ENCODE peak calls at places on chromosomes 12 and 14, in four cellular contexts. O is kidney, B is neuronal stem cell, H is ascending aorta. L is an unnamed sample.

GRCh38 chr14:26856832-26857508 is 259.1 kb upstream of the NOVA1 start:
- DNase-seq in O (no peak), B (no peak), H (no peak), L (peak; percentile 47)

GRCh38 chr14:69917287-69917686 is 38.1 kb downstream of the SMOC1 start:
- DNase-seq in O (no peak), B (no peak), H (no peak), L (no peak)

GRCh38 chr12:3698218-3698974 is 54.5 kb downstream of the CRACR2A start:
- DNase-seq in O (no peak), B (no peak), H (no peak), L (no peak)

GRCh38 chr14:65187421-65188049 is 85.2 kb upstream of the MAX start:
- DNase-seq in O (no peak), B (no peak), H (no peak), L (no peak)

GRCh38 chr14:59771577-59771976 is 99.0 kb downstream of the RTN1 start:
- DNase-seq in O (no peak), B (no peak), H (no peak), L (no peak)

GRCh38 chr12:108815875-108816594 is 41.3 kb downstream of the SSH1 start:
- DNase-seq in O (no peak), B (no peak), H (no peak), L (no peak)

GRCh38 chr14:104477804-104478375 is 101.7 kb upstream of the C14orf180 start:
- DNase-seq in O (no peak), B (no peak), H (no peak), L (no peak)

GRCh38 chr12:69527506-69528272 is 57.5 kb downstream of the FRS2 start:
- DNase-seq in O (no peak), B (no peak), H (no peak), L (no peak)

GRCh38 chr14:51248041-51248987 is 8.3 kb downstream of the TMX1 start:
- DNase-seq in O (no peak), B (no peak), H (no peak), L (no peak)

GRCh38 chr14:65213316-65213715 is 111.0 kb upstream of the MAX start:
- DNase-seq in O (no peak), B (no peak), H (no peak), L (no peak)

GRCh38 chr14:65052832-65053231 is 49.5 kb downstream of the MAX start:
- DNase-seq in O (no peak), B (no peak), H (no peak), L (no peak)

GRCh38 chr12:10320643-10321042 is 13.0 kb downstream of the KLRD1 start:
- DNase-seq in O (no peak), B (no peak), H (no peak), L (no peak)

GRCh38 chr14:104926619-104927431 is 2.1 kb downstream of the PLD4 start:
- DNase-seq in O (peak; percentile 71), B (no peak), H (no peak), L (no peak)

GRCh38 chr12:43969882-43970281 is 134.0 kb downstream of the TMEM117 start:
- DNase-seq in O (no peak), B (no peak), H (no peak), L (no peak)

GRCh38 chr14:49962616-49963015 is 69.7 kb downstream of the ARF6 start:
- DNase-seq in O (peak; percentile 85), B (no peak), H (no peak), L (no peak)

GRCh38 chr12:93595336-93595735 is 22.9 kb downstream of the SOCS2 start:
- DNase-seq in O (no peak), B (no peak), H (no peak), L (no peak)
- H3K27ac ChIP-seq in O (peak overlapping the region; percentile 90), B (no peak overlapping the region), H (peak overlapping the region; percentile 39), L (no peak overlapping the region)

DNA sequence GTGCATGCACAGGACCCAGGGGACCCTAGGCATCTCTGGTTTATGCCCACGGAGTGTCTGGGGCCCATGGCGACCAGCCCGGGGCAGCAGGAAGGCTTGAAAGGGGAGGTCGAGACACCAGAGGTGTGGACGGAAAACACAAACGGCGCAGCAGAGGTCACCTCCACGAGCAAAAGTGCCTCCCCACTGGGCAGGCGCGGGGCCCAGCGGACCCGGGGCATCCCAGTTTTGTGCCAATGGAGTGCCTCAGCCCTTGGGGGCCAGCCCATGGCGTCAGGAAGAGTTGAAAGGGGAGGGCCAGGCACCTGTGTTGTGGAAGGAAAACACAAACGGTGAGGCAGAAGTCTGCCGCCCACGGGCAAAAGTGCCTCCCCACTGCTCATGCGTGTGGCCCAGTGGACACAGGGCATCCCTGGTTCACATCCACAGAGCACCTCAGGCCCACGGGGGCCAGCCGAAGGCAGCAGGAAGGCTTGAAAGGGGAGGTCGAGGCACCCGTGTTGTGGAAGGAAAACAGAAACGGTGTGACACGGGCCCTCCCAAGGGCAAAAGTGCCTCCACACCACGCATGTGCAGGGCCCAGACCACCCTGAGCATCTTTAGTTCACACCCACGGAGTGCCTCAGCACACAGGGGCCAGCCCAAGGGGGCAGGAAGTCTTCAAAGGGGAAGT is 378.8 kb downstream of the ALG10 start:
- DNase-seq in O (peak; percentile 53), B (no peak), H (peak; percentile 6), L (peak; percentile 27)
- H3K9me3 ChIP-seq in O (no peaks in the 10 kb centered on the region), B (no peaks in the 10 kb centered on the region), H (peaks cover 18% of the 10 kb centered on the region), L (no peaks in the 10 kb centered on the region)

GRCh38 chr14:73800970-73801515 is 50.6 kb upstream of the PTGR2 start:
- DNase-seq in O (no peak), B (no peak), H (no peak), L (no peak)

GRCh38 chr14:73796881-73797539 is 54.6 kb upstream of the PTGR2 start:
- DNase-seq in O (no peak), B (no peak), H (no peak), L (no peak)

GRCh38 chr14:73795974-73796373 is 55.7 kb upstream of the PTGR2 start:
- DNase-seq in O (no peak), B (no peak), H (no peak), L (no peak)

GRCh38 chr14:73795466-73795865 is 56.2 kb upstream of the PTGR2 start:
- DNase-seq in O (no peak), B (no peak), H (no peak), L (no peak)

GRCh38 chr14:73797540-73797925 is 54.1 kb upstream of the PTGR2 start:
- DNase-seq in O (no peak), B (no peak), H (no peak), L (no peak)
- H3K27ac ChIP-seq in O (no peak overlapping the region), B (no peak overlapping the region), H (no peak overlapping the region), L (no peak overlapping the region)

GRCh38 chr12:132199101-132199500 is 54.8 kb downstream of the NOC4L start:
- DNase-seq in O (no peak), B (no peak), H (no peak), L (no peak)
- H3K9me3 ChIP-seq in O (peaks cover 1% of the 10 kb centered on the region), B (peaks cover 2% of the 10 kb centered on the region), H (peaks cover 2% of the 10 kb centered on the region), L (no peaks in the 10 kb centered on the region)

GRCh38 chr12:116319851-116320621 is 42.5 kb upstream of the MED13L start:
- DNase-seq in O (no peak), B (no peak), H (peak; percentile 53), L (peak; percentile 76)
- H3K27ac ChIP-seq in O (peak overlapping the region; percentile 65), B (no peak overlapping the region), H (peak overlapping the region; percentile 87), L (no peak overlapping the region)

GRCh38 chr14:35032562-35032961 is 13.5 kb upstream of the FAM177A1 start:
- DNase-seq in O (no peak), B (no peak), H (no peak), L (no peak)
- H3K9me3 ChIP-seq in O (no peaks in the 10 kb centered on the region), B (peaks cover 8% of the 10 kb centered on the region), H (no peaks in the 10 kb centered on the region), L (peaks cover 2% of the 10 kb centered on the region)

GRCh38 chr14:23566782-23567185 is 807 bp downstream of the AP1G2 start:
- DNase-seq in O (no peak), B (no peak), H (no peak), L (no peak)

GRCh38 chr14:23567186-23568020 is at the start of gene AP1G2:
- DNase-seq in O (peak; percentile 95), B (peak; percentile 65), H (peak; percentile 42), L (peak; percentile 95)

GRCh38 chr14:23569443-23570151 is 2.0 kb upstream of the AP1G2 start:
- DNase-seq in O (peak; percentile 58), B (no peak), H (no peak), L (no peak)

GRCh38 chr14:23568600-23569310 is 1.2 kb upstream of the AP1G2 start:
- DNase-seq in O (peak; percentile 49), B (no peak), H (no peak), L (no peak)

DNA sequence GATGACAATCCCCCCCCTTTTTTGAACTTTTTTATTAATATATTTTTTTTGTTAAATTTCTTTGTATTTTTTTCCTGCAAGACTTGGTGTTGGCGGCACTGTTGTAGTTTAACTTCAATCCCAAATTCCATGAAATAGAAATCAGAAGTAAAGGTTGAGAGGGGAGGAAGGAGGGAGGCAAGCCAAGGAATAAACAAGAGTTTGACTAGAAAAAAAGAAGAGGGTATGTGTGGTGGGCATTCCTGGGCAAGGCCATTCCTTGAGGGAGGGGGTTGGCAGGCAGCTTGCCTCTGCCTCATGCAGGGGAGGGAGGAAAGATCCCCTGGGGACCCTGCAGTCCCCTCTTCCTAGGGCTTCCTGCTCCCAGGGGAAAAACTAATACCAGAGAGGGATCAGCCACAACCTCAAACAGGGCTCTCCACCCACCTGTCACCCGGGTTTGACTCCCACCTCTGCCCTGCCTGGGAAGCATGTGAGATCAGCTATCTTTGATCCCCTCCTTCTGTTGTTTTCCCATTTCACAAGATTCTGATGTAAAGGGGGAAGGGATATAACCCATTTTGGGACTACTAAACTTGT is 519 bp upstream of the AP1G2 start:
- DNase-seq in O (peak; percentile 38), B (no peak), H (no peak), L (no peak)
- H3K27ac ChIP-seq in O (no peak overlapping the region), B (peak overlapping the region; percentile 86), H (peak overlapping the region; percentile 39), L (no peak overlapping the region)

GRCh38 chr12:67716817-67717216 is 68.3 kb downstream of the DYRK2 start:
- DNase-seq in O (no peak), B (no peak), H (no peak), L (no peak)
- H3K9me3 ChIP-seq in O (no peaks in the 10 kb centered on the region), B (no peaks in the 10 kb centered on the region), H (no peaks in the 10 kb centered on the region), L (no peaks in the 10 kb centered on the region)

GRCh38 chr12:75725505-75726120 is 214.2 kb upstream of the KRR1 start:
- DNase-seq in O (no peak), B (no peak), H (no peak), L (no peak)
- H3K27ac ChIP-seq in O (no peak overlapping the region), B (no peak overlapping the region), H (no peak overlapping the region), L (peak overlapping the region; percentile 19)

GRCh38 chr14:94890755-94891154 is 120.8 kb upstream of the GSC start:
- DNase-seq in O (no peak), B (no peak), H (no peak), L (no peak)

GRCh38 chr14:94886931-94887330 is 117.0 kb upstream of the GSC start:
- DNase-seq in O (no peak), B (no peak), H (no peak), L (no peak)

GRCh38 chr14:94887591-94887990 is 117.7 kb upstream of the GSC start:
- DNase-seq in O (no peak), B (no peak), H (no peak), L (no peak)

GRCh38 chr14:94888108-94888507 is 118.2 kb upstream of the GSC start:
- DNase-seq in O (no peak), B (no peak), H (no peak), L (no peak)

GRCh38 chr14:94889520-94890312 is 119.8 kb upstream of the GSC start:
- DNase-seq in O (no peak), B (no peak), H (no peak), L (no peak)
- H3K9me3 ChIP-seq in O (no peaks in the 10 kb centered on the region), B (no peaks in the 10 kb centered on the region), H (no peaks in the 10 kb centered on the region), L (no peaks in the 10 kb centered on the region)

L was measured in right cardiac atrium.